ENCODE peak calls at places on chromosomes 4 and X, in five cellular contexts. B, H, X, E and O are unnamed samples.

GRCh38 chrX:69285881-69286545 is 120.8 kb upstream of the PJA1 start:
- DNase-seq in B (no peak), X (peak; percentile 40), H (peak; percentile 7), E (peak; percentile 22), O (peak; percentile 3)

GRCh38 chr4:52996261-52997131 is 134.4 kb downstream of the RASL11B start:
- DNase-seq in X (peak; percentile 69), H (no peak), E (no peak), B (no peak), O (peak; percentile 64)

GRCh38 chr4:120692964-120693363 is 229.6 kb downstream of the PRDM5 start:
- DNase-seq in H (no peak), B (peak; percentile 84), X (peak; percentile 18), E (no peak), O (peak; percentile 86)

GRCh38 chr4:41216294-41217019 is 2.1 kb upstream of the APBB2 start:
- DNase-seq in E (no peak), X (peak; percentile 83), H (no peak), B (no peak), O (peak; percentile 76)

GRCh38 chr4:3009422-3009821 is 46.1 kb downstream of the GRK4 start:
- DNase-seq in H (no peak), E (no peak), B (no peak), X (no peak), O (peak; percentile 15)

GRCh38 chr4:121072080-121072835 is at the start of gene NDNF:
- DNase-seq in X (peak; percentile 38), B (no peak), H (no peak), E (peak; percentile 30), O (peak; percentile 54)

GRCh38 chrX:44043496-44043895 is 70.3 kb upstream of the NDP start:
- DNase-seq in X (no peak), H (no peak), B (no peak), E (no peak), O (peak; percentile 20)

GRCh38 chr4:74755486-74755885 is 38.8 kb downstream of the BTC start:
- DNase-seq in E (no peak), H (no peak), X (no peak), B (no peak), O (peak; percentile 17)

GRCh38 chr4:153488719-153489384 is 22.7 kb downstream of the TMEM131L start:
- DNase-seq in X (no peak), B (no peak), E (no peak), H (no peak), O (peak; percentile 48)

GRCh38 chr4:9924750-9925149 is 96.5 kb downstream of the SLC2A9 start:
- DNase-seq in B (no peak), H (no peak), X (no peak), E (no peak), O (peak; percentile 36)

GRCh38 chr4:158949094-158949493 is 153.8 kb upstream of the RAPGEF2 start:
- DNase-seq in X (no peak), E (no peak), B (peak; percentile 64), H (no peak), O (peak; percentile 58)

GRCh38 chr4:108838451-108838850 is 75.6 kb upstream of the ETNPPL start:
- DNase-seq in H (no peak), B (no peak), X (no peak), E (no peak), O (no peak)

GRCh38 chr4:185754961-185755360 is 57.0 kb downstream of the SORBS2 start:
- DNase-seq in X (no peak), E (no peak), H (no peak), B (no peak), O (no peak)